ENCODE peak calls at places on chromosome 9, in six cellular contexts. W is psoas muscle; P is HuH-7; J is transverse colon; N is fibroblast of the aortic adventitia; C is stimulated activated CD4-positive, alpha-beta T cell treated with anti-CD3 and anti-CD28 coated beads, Interleukin-15, amount 100 ng/mL, for 24 hours. A is an unnamed sample.

GRCh38 chr9:37425298-37425752 is 2.8 kb downstream of the GRHPR start:
- DNase-seq in W (no peak), P (no peak), J (no peak), N (no peak), C (no peak), A (no peak)

GRCh38 chr9:129467004-129467588 is 153.8 kb downstream of the C9orf50 start:
- DNase-seq in W (no peak), P (no peak), J (no peak), N (no peak), C (no peak), A (no peak)

GRCh38 chr9:127654619-127655018 is 42.5 kb downstream of the STXBP1 start:
- DNase-seq in W (no peak), P (no peak), J (no peak), N (no peak), C (no peak), A (no peak)

GRCh38 chr9:130692365-130692764 is 1.2 kb upstream of the EXOSC2 start:
- DNase-seq in W (peak), P (no peak), J (no peak), N (no peak), C (peak), A (no peak)

GRCh38 chr9:129834489-129835127 is 467 bp downstream of the C9orf78 start:
- DNase-seq in W (no peak), P (peak), J (peak), N (no peak), C (peak), A (no peak)

GRCh38 chr9:110214956-110215355 is 7.0 kb upstream of the C9orf152 start:
- DNase-seq in W (no peak), P (no peak), J (no peak), N (no peak), C (no peak), A (no peak)

GRCh38 chr9:23194281-23194680 is 631.8 kb downstream of the ELAVL2 start:
- DNase-seq in W (no peak), P (no peak), J (no peak), N (no peak), C (no peak), A (no peak)

GRCh38 chr9:118302721-118303120 is 598.5 kb downstream of the TLR4 start:
- DNase-seq in W (no peak), P (no peak), J (no peak), N (no peak), C (no peak), A (no peak)

GRCh38 chr9:18208166-18209059 is 265.5 kb upstream of the ADAMTSL1 start:
- DNase-seq in W (peak), P (peak), J (peak), N (peak), C (no peak), A (no peak)

GRCh38 chr9:93234600-93234999 is 50.7 kb downstream of the WNK2 start:
- DNase-seq in W (no peak), P (no peak), J (no peak), N (no peak), C (no peak), A (no peak)

GRCh38 chr9:100652850-100653249 is 75.0 kb downstream of the CAVIN4 start:
- DNase-seq in W (no peak), P (no peak), J (no peak), N (no peak), C (no peak), A (no peak)